ENCODE peak calls at places on chromosomes 6 and 20, in nine cellular contexts. B is stimulated activated CD8-positive, alpha-beta memory T cell treated with anti-CD3 and anti-CD28 coated beads, Interleukin-7, amount 100 ng/mL, for 4 hours; X is PC-3; I is nephron progenitor cell; R is fibroblast of lung; J is HT-29; L is right cardiac atrium; C is GM12891; V is bronchial epithelial cell. S is an unnamed sample.

GRCh38 chr6:121442591-121442990 is 7.1 kb downstream of the GJA1 start:
- DNase-seq in B (no peak), X (no peak), I (no peak), R (peak), J (no peak), L (no peak), C (no peak), V (no peak), S (no peak)

GRCh38 chr6:139577991-139578604 is 203.7 kb upstream of the CITED2 start:
- DNase-seq in B (no peak), X (peak), I (no peak), R (peak), J (no peak), L (no peak), C (no peak), V (peak), S (no peak)

GRCh38 chr6:119482850-119483285 is 133.3 kb upstream of the MAN1A1 start:
- DNase-seq in B (no peak), X (no peak), I (no peak), R (no peak), J (no peak), L (no peak), C (no peak), V (no peak), S (peak)

GRCh38 chr20:39886650-39887190 is 802.3 kb downstream of the MAFB start:
- DNase-seq in B (no peak), X (no peak), I (no peak), R (no peak), J (no peak), L (peak), C (no peak), V (no peak), S (no peak)

GRCh38 chr20:48679603-48680002 is 148.2 kb downstream of the PREX1 start:
- DNase-seq in B (no peak), X (peak), I (peak), R (no peak), J (peak), L (no peak), C (no peak), V (no peak), S (peak)

GRCh38 chr6:4164456-4164855 is 29.1 kb upstream of the ECI2 start:
- DNase-seq in B (no peak), X (no peak), I (no peak), R (peak), J (no peak), L (no peak), C (no peak), V (no peak), S (no peak)

GRCh38 chr6:37262446-37263026 is 4.6 kb upstream of the TMEM217 start:
- DNase-seq in B (no peak), X (no peak), I (no peak), R (no peak), J (no peak), L (no peak), C (no peak), V (no peak), S (no peak)

GRCh38 chr6:25486580-25486979 is 165.4 kb upstream of the SCGN start:
- DNase-seq in B (no peak), X (no peak), I (no peak), R (no peak), J (no peak), L (no peak), C (no peak), V (no peak), S (peak)

GRCh38 chr20:40860487-40860902 is 168.1 kb upstream of the TOP1 start:
- DNase-seq in B (no peak), X (peak), I (no peak), R (peak), J (peak), L (no peak), C (no peak), V (peak), S (no peak)

GRCh38 chr20:61874421-61875068 is 191.1 kb downstream of the TAF4 start:
- DNase-seq in B (no peak), X (peak), I (peak), R (peak), J (peak), L (peak), C (no peak), V (peak), S (peak)